ENCODE peak calls at places on chromosomes 4 and X, in nine cellular contexts. R is fibroblast of lung, A is A549, P is suprapubic skin, O is small intestine, M is RWPE2, K is thoracic aorta, S is left lung, W is left ventricle myocardium inferior. C is an unnamed sample. For H3K4me1, the result is how much of the 10 kb centered on the place peaks cover.

GRCh38 chr4:48343531-48343930 is 2.2 kb downstream of the SLAIN2 start:
- DNase-seq in R (peak), A (no peak), P (no peak), O (no peak), M (no peak), K (no peak), S (no peak), W (no peak), C (no peak)

GRCh38 chr4:54998991-54999390 is 126.4 kb downstream of the KDR start:
- DNase-seq in R (peak), A (no peak), P (no peak), O (no peak), M (no peak), K (no peak), S (no peak), W (no peak), C (no peak)

GRCh38 chr4:181728567-181728966 is 514.6 kb upstream of the TENM3 start:
- DNase-seq in R (no peak), A (no peak), P (no peak), O (no peak), M (no peak), K (no peak), S (no peak), W (no peak), C (no peak)

GRCh38 chrX:135595543-135595942 is 75.1 kb downstream of the INTS6L start:
- DNase-seq in R (no peak), A (no peak), P (no peak), O (peak), M (no peak), K (no peak), S (no peak), W (no peak), C (no peak)

GRCh38 chrX:15430584-15430983 is 46.4 kb upstream of the VEGFD start:
- DNase-seq in R (no peak), A (no peak), P (no peak), O (no peak), M (no peak), K (no peak), S (no peak), W (no peak), C (no peak)

GRCh38 chrX:9842541-9842940 is 56.3 kb downstream of the SHROOM2 start:
- DNase-seq in R (no peak), A (no peak), P (no peak), O (peak), M (no peak), K (no peak), S (no peak), W (no peak), C (no peak)

GRCh38 chrX:87687703-87688102 is 170.1 kb downstream of the KLHL4 start:
- DNase-seq in R (no peak), A (no peak), P (no peak), O (no peak), M (no peak), K (no peak), S (no peak), W (no peak), C (no peak)

GRCh38 chr4:4394644-4395043 is 7.7 kb downstream of the NSG1 start:
- DNase-seq in R (peak), A (peak), P (no peak), O (no peak), M (no peak), K (no peak), S (no peak), W (no peak), C (no peak)

GRCh38 chrX:129529685-129530281 is 6.5 kb upstream of the SMARCA1 start:
- DNase-seq in R (peak), A (no peak), P (no peak), O (no peak), M (no peak), K (no peak), S (no peak), W (no peak), C (no peak)

GRCh38 chr4:143286733-143287570 is 49.7 kb upstream of the GAB1 start:
- DNase-seq in R (peak), A (peak), P (no peak), O (no peak), M (no peak), K (no peak), S (no peak), W (no peak), C (no peak)

GRCh38 chrX:139008185-139008584 is 296.7 kb upstream of the FGF13 start:
- DNase-seq in R (no peak), A (no peak), P (no peak), O (no peak), M (no peak), K (no peak), S (no peak), W (no peak), C (no peak)

GRCh38 chrX:11406109-11406755 is 113.0 kb downstream of the AMELX start:
- DNase-seq in R (peak), A (no peak), P (no peak), O (no peak), M (no peak), K (no peak), S (no peak), W (no peak), C (no peak)

GRCh38 chrX:100979881-100980607 is 10.5 kb downstream of the ARL13A start:
- DNase-seq in R (no peak), A (peak), P (no peak), O (no peak), M (no peak), K (no peak), S (no peak), W (no peak), C (no peak)

GRCh38 chr4:118087366-118087765 is 53.1 kb downstream of the NDST3 start:
- DNase-seq in R (no peak), A (no peak), P (no peak), O (no peak), M (no peak), K (no peak), S (no peak), W (no peak), C (no peak)

GRCh38 chrX:3788494-3789233 is 75.2 kb upstream of the PRKX start:
- DNase-seq in R (no peak), A (no peak), P (no peak), O (no peak), M (no peak), K (no peak), S (no peak), W (no peak), C (no peak)

GRCh38 chrX:102651968-102652744 is 873 bp downstream of the GPRASP1 start:
- DNase-seq in R (peak), A (peak), P (no peak), O (peak), M (no peak), K (no peak), S (no peak), W (no peak), C (peak)

GRCh38 chr4:36051634-36052033 is 192.7 kb downstream of the ARAP2 start:
- DNase-seq in R (no peak), A (no peak), P (no peak), O (peak), M (no peak), K (no peak), S (no peak), W (no peak), C (no peak)

GRCh38 chrX:39855748-39856129 is 242.0 kb downstream of the BCOR start:
- DNase-seq in R (peak), A (peak), P (no peak), O (peak), M (no peak), K (no peak), S (no peak), W (no peak), C (no peak)

GRCh38 chrX:1212532-1212931 is at the start of gene CRLF2:
- DNase-seq in R (no peak), A (peak), P (no peak), O (no peak), M (peak), K (no peak), S (no peak), W (no peak), C (no peak)

GRCh38 chr4:155967098-155967497 is 13.4 kb upstream of the CTSO start:
- DNase-seq in R (peak), A (no peak), P (no peak), O (no peak), M (no peak), K (no peak), S (no peak), W (no peak), C (no peak)

GRCh38 chrX:37759878-37760418 is 19.9 kb upstream of the CYBB start:
- DNase-seq in R (no peak), A (no peak), P (no peak), O (no peak), M (no peak), K (no peak), S (no peak), W (no peak), C (no peak)

GRCh38 chr4:26074672-26075071 is 160.7 kb downstream of the SMIM20 start:
- DNase-seq in R (no peak), A (no peak), P (no peak), O (no peak), M (no peak), K (no peak), S (no peak), W (no peak), C (peak)

GRCh38 chr4:123488916-123489315 is 92.3 kb downstream of the SPRY1 start:
- DNase-seq in R (peak), A (peak), P (no peak), O (peak), M (no peak), K (no peak), S (no peak), W (no peak), C (no peak)

GRCh38 chrX:65635371-65635770 is 32.1 kb upstream of the MSN start:
- DNase-seq in R (peak), A (no peak), P (no peak), O (no peak), M (no peak), K (no peak), S (no peak), W (peak), C (no peak)

GRCh38 chrX:9997041-9997440 is 29.9 kb downstream of the CLDN34 start:
- DNase-seq in R (no peak), A (no peak), P (no peak), O (no peak), M (no peak), K (no peak), S (no peak), W (no peak), C (no peak)

GRCh38 chrX:28582494-28582893 is 4.8 kb upstream of the IL1RAPL1 start:
- DNase-seq in R (peak), A (peak), P (no peak), O (no peak), M (no peak), K (no peak), S (no peak), W (no peak), C (no peak)

GRCh38 chr4:5371415-5372190 is 320.3 kb downstream of the STK32B start:
- DNase-seq in R (no peak), A (peak), P (no peak), O (no peak), M (no peak), K (no peak), S (no peak), W (no peak), C (no peak)

GRCh38 chr4:80197601-80198444 is 520 bp downstream of the PRDM8 start:
- DNase-seq in R (no peak), A (no peak), P (no peak), O (no peak), M (no peak), K (no peak), S (peak), W (no peak), C (no peak)

GRCh38 chr4:86613734-86614133 is 19.6 kb downstream of the PTPN13 start:
- DNase-seq in R (no peak), A (no peak), P (no peak), O (no peak), M (no peak), K (no peak), S (no peak), W (no peak), C (no peak)

GRCh38 chrX:110414679-110415439 is 56.2 kb downstream of the RTL9 start:
- DNase-seq in R (peak), A (no peak), P (no peak), O (no peak), M (no peak), K (no peak), S (no peak), W (no peak), C (no peak)

DNA sequence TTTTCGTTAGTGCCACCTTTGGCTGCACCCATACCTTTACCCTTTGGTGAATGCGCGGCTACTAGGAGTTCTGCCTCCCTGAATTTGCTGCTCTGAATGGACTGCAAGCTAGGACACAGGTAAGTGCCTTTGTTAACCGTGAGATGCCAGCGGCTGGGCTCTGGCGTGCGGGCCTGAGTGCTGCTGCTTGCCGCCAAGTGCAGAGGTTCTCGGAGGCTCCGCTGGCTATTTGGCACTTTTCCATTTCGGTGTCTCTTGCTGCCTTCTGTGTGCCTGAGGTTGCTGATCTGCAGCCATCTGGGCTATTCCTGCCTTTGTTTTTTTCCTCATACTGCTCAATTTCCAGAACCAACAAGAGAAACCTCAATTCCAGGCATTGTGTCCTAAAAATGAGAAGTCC is 4.1 kb upstream of the TBC1D14 start:
- DNase-seq in R (no peak), A (no peak), P (no peak), O (no peak), M (no peak), K (no peak), S (no peak), W (no peak), C (no peak)
- H3K4me1 ChIP-seq in R (under half), A (under half), P (under half), O (under half), M (under half), K (under half), S (under half), W (under half), C (under half)

GRCh38 chrX:137215467-137215866 is 181.7 kb upstream of the GPR101 start:
- DNase-seq in R (no peak), A (no peak), P (no peak), O (no peak), M (no peak), K (no peak), S (no peak), W (no peak), C (no peak)
- H3K27ac ChIP-seq in R (no peak), A (no peak), P (no peak), O (no peak), M (no peak), K (no peak), S (no peak), W (no peak), C (no peak)

GRCh38 chr4:1302159-1302558 is 12.5 kb downstream of the MAEA start:
- DNase-seq in R (no peak), A (no peak), P (no peak), O (no peak), M (no peak), K (no peak), S (no peak), W (no peak), C (no peak)
- H3K4me1 ChIP-seq in R (under half), A (under half), P (under half), O (under half), M (half or more), K (under half), S (half or more), W (under half), C (under half)

GRCh38 chr4:51907001-51907669 is 64.2 kb downstream of the DCUN1D4 start:
- DNase-seq in R (no peak), A (no peak), P (no peak), O (peak), M (no peak), K (no peak), S (no peak), W (no peak), C (no peak)

GRCh38 chr4:51906167-51906647 is 63.3 kb downstream of the DCUN1D4 start:
- DNase-seq in R (no peak), A (no peak), P (no peak), O (peak), M (no peak), K (no peak), S (no peak), W (no peak), C (no peak)

DNA sequence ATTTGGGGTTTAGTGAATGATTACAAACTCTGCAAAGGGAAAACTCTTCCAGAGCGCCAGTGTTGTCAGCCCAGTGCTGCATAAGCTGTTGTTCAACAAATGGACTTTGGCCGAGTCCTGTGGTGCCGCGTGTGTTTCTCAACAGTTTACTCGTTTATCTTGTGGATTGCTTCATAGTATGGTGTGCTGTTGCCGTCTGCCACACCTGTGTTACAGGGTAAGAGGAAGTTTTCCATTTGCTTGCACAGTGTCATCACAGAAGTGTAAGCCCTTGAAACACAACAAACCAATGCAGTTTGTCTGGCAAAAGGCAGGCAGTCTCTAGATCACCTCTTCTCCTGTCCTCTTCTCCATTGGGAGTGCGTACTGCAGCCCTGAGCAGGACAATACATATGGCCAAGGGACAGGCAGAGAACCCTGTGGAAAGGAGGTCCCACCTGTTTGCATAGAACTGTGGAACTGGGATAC is 66.3 kb downstream of the DCUN1D4 start:
- DNase-seq in R (no peak), A (peak), P (no peak), O (peak), M (no peak), K (no peak), S (no peak), W (no peak), C (no peak)
- H3K27ac ChIP-seq in R (no peak), A (peak), P (no peak), O (peak), M (no peak), K (no peak), S (no peak), W (no peak), C (no peak)

DNA sequence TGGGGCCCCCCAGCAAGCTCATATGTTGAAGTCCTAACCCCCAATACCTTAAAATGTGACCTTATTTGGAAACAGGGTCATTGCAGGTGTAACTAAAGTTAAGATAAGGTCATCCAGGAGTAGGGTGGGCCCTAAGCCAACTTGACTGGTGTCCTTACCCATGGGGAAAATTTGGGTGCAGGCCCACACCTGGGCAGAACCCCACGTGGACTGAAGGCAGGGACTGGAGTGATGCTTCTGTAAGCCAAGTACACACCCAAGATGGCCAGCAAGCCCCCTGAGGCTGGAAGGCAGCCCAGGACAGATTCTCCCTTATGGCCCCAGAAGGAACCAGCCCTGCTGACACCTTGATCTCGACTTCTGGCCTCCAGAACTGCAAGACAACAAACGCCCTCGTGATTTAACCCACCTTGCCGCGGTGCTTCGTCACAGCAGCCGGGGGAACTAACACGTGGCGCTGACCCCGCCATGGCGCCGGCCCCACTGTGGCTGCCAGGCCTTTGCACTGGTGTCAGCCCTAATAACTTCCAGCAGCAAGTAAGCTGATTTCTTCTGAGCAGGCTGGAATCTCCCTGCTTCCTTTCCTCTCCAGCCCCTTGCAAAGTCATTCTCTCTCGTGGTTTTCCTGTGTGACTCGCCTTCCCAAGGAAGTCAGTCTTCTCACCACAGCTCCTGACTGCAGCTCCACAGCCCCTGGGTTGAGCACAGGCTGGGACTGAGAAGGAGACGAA is 23.2 kb upstream of the MXD4 start:
- DNase-seq in R (peak), A (no peak), P (no peak), O (no peak), M (no peak), K (no peak), S (peak), W (no peak), C (peak)
- H3K4me1 ChIP-seq in R (under half), A (under half), P (under half), O (under half), M (under half), K (under half), S (under half), W (under half), C (under half)

GRCh38 chr4:67556426-67556825 is 2.1 kb upstream of the STAP1 start:
- DNase-seq in R (no peak), A (no peak), P (no peak), O (no peak), M (no peak), K (no peak), S (no peak), W (no peak), C (no peak)

GRCh38 chr4:67555447-67555846 is 3.1 kb upstream of the STAP1 start:
- DNase-seq in R (no peak), A (no peak), P (no peak), O (no peak), M (no peak), K (no peak), S (no peak), W (no peak), C (no peak)

DNA sequence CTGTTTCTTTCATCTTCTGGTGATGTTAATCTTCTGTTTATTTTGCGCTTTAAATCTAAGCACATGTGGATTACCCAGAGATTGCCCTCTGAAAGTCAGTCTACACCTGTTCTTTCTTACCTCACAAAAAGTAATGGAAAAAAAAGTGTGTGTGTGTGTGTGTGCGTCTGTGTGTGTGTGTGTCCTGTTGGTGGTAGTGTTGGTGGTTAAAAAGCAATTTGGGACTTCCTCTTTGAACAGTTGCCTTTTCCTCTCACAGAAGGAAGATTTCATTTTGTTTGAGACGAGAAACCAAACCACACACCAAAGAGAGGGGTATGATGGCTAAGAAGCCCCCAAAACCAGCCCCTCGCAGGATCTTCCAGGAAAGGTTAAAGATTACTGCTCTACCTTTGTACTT is at the start of gene STAP1:
- DNase-seq in R (no peak), A (no peak), P (no peak), O (no peak), M (no peak), K (no peak), S (no peak), W (no peak), C (no peak)
- H3K27ac ChIP-seq in R (no peak), A (no peak), P (no peak), O (no peak), M (no peak), K (no peak), S (no peak), W (no peak), C (no peak)

GRCh38 chrX:117992324-117992723 is 124.3 kb downstream of the KLHL13 start:
- DNase-seq in R (no peak), A (no peak), P (no peak), O (no peak), M (no peak), K (no peak), S (no peak), W (no peak), C (no peak)
- H3K4me1 ChIP-seq in R (under half), A (under half), P (under half), O (under half), M (under half), K (under half), S (under half), W (under half), C (under half)

C was measured in ascending aorta.